ENCODE peak calls at places on chromosome 13, in seven cellular contexts. One of them, this sample, is unnamed.

GRCh38 chr13:95222733-95223018 is 78.6 kb downstream of the ABCC4 start:
- DNase-seq in HCT116: no peak
- DNase-seq in endothelial cell of umbilical vein: no peak
- DNase-seq in mammary epithelial cell: no peak
- DNase-seq in GM23338: no peak
- DNase-seq in PC-3: no peak
- DNase-seq in hepatocyte: no peak
- DNase-seq in this sample: no peak

GRCh38 chr13:75872970-75873369 is 236.8 kb downstream of the LMO7 start:
- DNase-seq in HCT116: no peak
- DNase-seq in endothelial cell of umbilical vein: no peak
- DNase-seq in mammary epithelial cell: no peak
- DNase-seq in GM23338: no peak
- DNase-seq in PC-3: no peak
- DNase-seq in hepatocyte: no peak
- DNase-seq in this sample: no peak

GRCh38 chr13:79491715-79492114 is 10.8 kb downstream of the NDFIP2 start:
- DNase-seq in HCT116: no peak
- DNase-seq in endothelial cell of umbilical vein: no peak
- DNase-seq in mammary epithelial cell: peak; percentile 95
- DNase-seq in GM23338: no peak
- DNase-seq in PC-3: peak; percentile 62
- DNase-seq in hepatocyte: no peak
- DNase-seq in this sample: peak; percentile 65

GRCh38 chr13:42153371-42153770 is 104.9 kb downstream of the DGKH start:
- DNase-seq in HCT116: no peak
- DNase-seq in endothelial cell of umbilical vein: peak; percentile 50
- DNase-seq in mammary epithelial cell: no peak
- DNase-seq in GM23338: no peak
- DNase-seq in PC-3: peak; percentile 47
- DNase-seq in hepatocyte: no peak
- DNase-seq in this sample: no peak

GRCh38 chr13:39107484-39108040 is 69.3 kb downstream of the NHLRC3 start:
- DNase-seq in HCT116: no peak
- DNase-seq in endothelial cell of umbilical vein: no peak
- DNase-seq in mammary epithelial cell: no peak
- DNase-seq in GM23338: no peak
- DNase-seq in PC-3: no peak
- DNase-seq in hepatocyte: no peak
- DNase-seq in this sample: no peak

GRCh38 chr13:44651724-44652123 is 75.6 kb upstream of the TSC22D1 start:
- DNase-seq in HCT116: no peak
- DNase-seq in endothelial cell of umbilical vein: no peak
- DNase-seq in mammary epithelial cell: no peak
- DNase-seq in GM23338: no peak
- DNase-seq in PC-3: no peak
- DNase-seq in hepatocyte: no peak
- DNase-seq in this sample: no peak

GRCh38 chr13:46492946-46493345 is 60.0 kb upstream of the LRCH1 start:
- DNase-seq in HCT116: peak; percentile 32
- DNase-seq in endothelial cell of umbilical vein: peak; percentile 59
- DNase-seq in mammary epithelial cell: peak; percentile 16
- DNase-seq in GM23338: peak; percentile 77
- DNase-seq in PC-3: peak; percentile 66
- DNase-seq in hepatocyte: peak; percentile 70
- DNase-seq in this sample: peak; percentile 8

GRCh38 chr13:54162069-54162468 is 1133.5 kb downstream of the OLFM4 start:
- DNase-seq in HCT116: no peak
- DNase-seq in endothelial cell of umbilical vein: no peak
- DNase-seq in mammary epithelial cell: no peak
- DNase-seq in GM23338: peak; percentile 80
- DNase-seq in PC-3: peak; percentile 5
- DNase-seq in hepatocyte: no peak
- DNase-seq in this sample: no peak

GRCh38 chr13:21671793-21672680 is 1.2 kb downstream of the FGF9 start:
- DNase-seq in HCT116: no peak
- DNase-seq in endothelial cell of umbilical vein: no peak
- DNase-seq in mammary epithelial cell: no peak
- DNase-seq in GM23338: peak; percentile 46
- DNase-seq in PC-3: no peak
- DNase-seq in hepatocyte: no peak
- DNase-seq in this sample: no peak

GRCh38 chr13:112728375-112729126 is 38.7 kb downstream of the ATP11A start:
- DNase-seq in HCT116: no peak
- DNase-seq in endothelial cell of umbilical vein: no peak
- DNase-seq in mammary epithelial cell: no peak
- DNase-seq in GM23338: no peak
- DNase-seq in PC-3: no peak
- DNase-seq in hepatocyte: no peak
- DNase-seq in this sample: no peak

DNA sequence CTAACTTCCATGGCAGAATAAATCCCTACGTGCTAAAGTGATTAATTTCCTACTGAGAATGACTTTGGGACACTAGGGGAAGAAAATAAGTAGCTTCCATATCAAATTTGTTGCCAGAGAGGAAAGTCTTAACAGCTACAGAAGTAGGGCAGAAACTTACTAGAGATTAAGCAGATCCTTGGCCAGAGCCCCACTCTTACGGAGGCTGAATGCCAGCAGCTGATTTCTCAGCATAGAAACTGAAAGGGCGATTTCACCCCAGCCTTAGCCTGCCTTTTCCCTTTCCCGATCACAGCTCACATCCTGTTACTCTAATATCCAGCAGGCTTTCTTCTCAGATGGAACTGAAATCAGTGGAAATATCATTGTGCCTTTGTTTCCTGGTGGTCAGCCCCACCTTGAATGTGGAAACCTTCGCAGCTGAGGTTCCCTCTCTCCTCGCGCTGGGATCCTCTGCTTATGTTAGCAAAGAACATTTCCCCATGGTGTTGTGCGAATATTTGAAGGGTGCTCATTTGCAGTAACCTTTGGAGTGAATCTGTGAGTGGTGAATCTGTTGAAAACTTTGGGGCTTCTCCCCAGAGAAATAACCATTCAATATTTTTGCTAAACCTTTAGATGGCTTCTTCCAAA is 8.4 kb downstream of the FAM124A start:
- DNase-seq in HCT116: no peak
- DNase-seq in endothelial cell of umbilical vein: peak; percentile 87
- DNase-seq in mammary epithelial cell: no peak
- DNase-seq in GM23338: peak; percentile 46
- DNase-seq in PC-3: no peak
- DNase-seq in hepatocyte: peak; percentile 41
- DNase-seq in this sample: no peak
- H3K4me2 ChIP-seq in HCT116: no peak overlapping the region
- H3K4me2 ChIP-seq in endothelial cell of umbilical vein: peak overlapping the region; percentile 94
- H3K4me2 ChIP-seq in mammary epithelial cell: no peak overlapping the region
- H3K4me2 ChIP-seq in GM23338: peak overlapping the region; percentile 10
- H3K4me2 ChIP-seq in PC-3: no peak overlapping the region
- H3K4me2 ChIP-seq in hepatocyte: peak overlapping the region; percentile 51
- H3K4me2 ChIP-seq in this sample: peak overlapping the region; percentile 23

GRCh38 chr13:27958928-27959539 is 10.1 kb downstream of the CDX2 start:
- DNase-seq in HCT116: no peak
- DNase-seq in endothelial cell of umbilical vein: no peak
- DNase-seq in mammary epithelial cell: no peak
- DNase-seq in GM23338: no peak
- DNase-seq in PC-3: no peak
- DNase-seq in hepatocyte: no peak
- DNase-seq in this sample: no peak
- TF ChIP-seq EZH2 in HCT116: no peak
- TF ChIP-seq EZH2 in endothelial cell of umbilical vein: no peak
- TF ChIP-seq EZH2 in mammary epithelial cell: no peak
- TF ChIP-seq EZH2 in GM23338: peak; percentile 61
- TF ChIP-seq EZH2 in PC-3: no peak
- TF ChIP-seq EZH2 in hepatocyte: no peak
- TF ChIP-seq EZH2 in this sample: no peak

GRCh38 chr13:114080739-114081561 is 51.5 kb downstream of the RASA3 start:
- DNase-seq in HCT116: no peak
- DNase-seq in endothelial cell of umbilical vein: no peak
- DNase-seq in mammary epithelial cell: no peak
- DNase-seq in GM23338: no peak
- DNase-seq in PC-3: no peak
- DNase-seq in hepatocyte: no peak
- DNase-seq in this sample: no peak

GRCh38 chr13:114081761-114082681 is 50.4 kb downstream of the RASA3 start:
- DNase-seq in HCT116: no peak
- DNase-seq in endothelial cell of umbilical vein: no peak
- DNase-seq in mammary epithelial cell: no peak
- DNase-seq in GM23338: no peak
- DNase-seq in PC-3: no peak
- DNase-seq in hepatocyte: no peak
- DNase-seq in this sample: no peak

GRCh38 chr13:114077938-114078335 is 54.5 kb downstream of the RASA3 start:
- DNase-seq in HCT116: no peak
- DNase-seq in endothelial cell of umbilical vein: no peak
- DNase-seq in mammary epithelial cell: no peak
- DNase-seq in GM23338: peak; percentile 53
- DNase-seq in PC-3: no peak
- DNase-seq in hepatocyte: peak; percentile 71
- DNase-seq in this sample: peak; percentile 33

GRCh38 chr13:114078501-114079451 is 53.6 kb downstream of the RASA3 start:
- DNase-seq in HCT116: no peak
- DNase-seq in endothelial cell of umbilical vein: no peak
- DNase-seq in mammary epithelial cell: peak; percentile 77
- DNase-seq in GM23338: no peak
- DNase-seq in PC-3: peak; percentile 84
- DNase-seq in hepatocyte: peak; percentile 34
- DNase-seq in this sample: peak; percentile 90

GRCh38 chr13:114079601-114080536 is 52.6 kb downstream of the RASA3 start:
- DNase-seq in HCT116: no peak
- DNase-seq in endothelial cell of umbilical vein: no peak
- DNase-seq in mammary epithelial cell: no peak
- DNase-seq in GM23338: no peak
- DNase-seq in PC-3: no peak
- DNase-seq in hepatocyte: no peak
- DNase-seq in this sample: no peak
- H4K20me1 ChIP-seq in HCT116: no peaks in the 10 kb centered on the region
- H4K20me1 ChIP-seq in endothelial cell of umbilical vein: no peaks in the 10 kb centered on the region
- H4K20me1 ChIP-seq in mammary epithelial cell: no peaks in the 10 kb centered on the region
- H4K20me1 ChIP-seq in GM23338: peaks cover 3% of the 10 kb centered on the region
- H4K20me1 ChIP-seq in PC-3: no peaks in the 10 kb centered on the region
- H4K20me1 ChIP-seq in hepatocyte: no peaks in the 10 kb centered on the region
- H4K20me1 ChIP-seq in this sample: no peaks in the 10 kb centered on the region

GRCh38 chr13:85698236-85698635 is 101.0 kb downstream of the SLITRK6 start:
- DNase-seq in HCT116: no peak
- DNase-seq in endothelial cell of umbilical vein: no peak
- DNase-seq in mammary epithelial cell: peak; percentile 30
- DNase-seq in GM23338: no peak
- DNase-seq in PC-3: no peak
- DNase-seq in hepatocyte: no peak
- DNase-seq in this sample: no peak

GRCh38 chr13:85690368-85690767 is 108.9 kb downstream of the SLITRK6 start:
- DNase-seq in HCT116: no peak
- DNase-seq in endothelial cell of umbilical vein: no peak
- DNase-seq in mammary epithelial cell: no peak
- DNase-seq in GM23338: no peak
- DNase-seq in PC-3: no peak
- DNase-seq in hepatocyte: no peak
- DNase-seq in this sample: no peak

DNA sequence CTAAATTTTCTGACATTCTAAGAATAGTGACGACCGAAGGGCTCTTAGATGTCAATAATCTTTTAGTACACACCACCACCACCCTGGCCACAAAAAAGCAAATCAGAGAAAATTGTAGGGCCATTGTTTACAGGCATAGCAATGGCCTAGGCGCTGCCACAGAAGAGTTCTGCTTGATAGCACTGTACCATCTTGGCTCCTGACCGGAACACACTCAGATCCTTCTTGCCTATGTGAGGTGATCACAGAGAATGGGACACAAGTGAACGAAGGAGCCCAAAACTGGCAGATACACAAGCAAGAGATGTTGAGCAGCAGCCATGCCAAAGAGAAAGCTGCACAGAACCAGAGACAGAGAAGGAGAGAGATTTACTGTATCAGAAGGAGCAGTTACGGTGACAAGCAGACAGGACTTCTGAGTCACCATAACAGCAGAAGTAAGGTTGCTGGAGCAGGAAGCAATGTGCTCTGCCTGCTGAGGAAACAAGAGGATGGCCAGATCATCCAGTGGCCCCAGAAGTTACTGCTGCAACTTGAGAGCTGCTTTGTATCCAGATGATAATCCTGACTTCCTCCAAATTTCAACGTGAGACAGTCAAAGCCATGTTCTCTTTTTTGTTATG is 105.2 kb downstream of the SLITRK6 start:
- DNase-seq in HCT116: no peak
- DNase-seq in endothelial cell of umbilical vein: no peak
- DNase-seq in mammary epithelial cell: no peak
- DNase-seq in GM23338: peak; percentile 14
- DNase-seq in PC-3: peak; percentile 8
- DNase-seq in hepatocyte: peak; percentile 23
- DNase-seq in this sample: no peak
- H3K4me2 ChIP-seq in HCT116: no peak overlapping the region
- H3K4me2 ChIP-seq in endothelial cell of umbilical vein: no peak overlapping the region
- H3K4me2 ChIP-seq in mammary epithelial cell: no peak overlapping the region
- H3K4me2 ChIP-seq in GM23338: no peak overlapping the region
- H3K4me2 ChIP-seq in PC-3: no peak overlapping the region
- H3K4me2 ChIP-seq in hepatocyte: no peak overlapping the region
- H3K4me2 ChIP-seq in this sample: no peak overlapping the region

GRCh38 chr13:27920677-27921420 is 1.0 kb downstream of the PDX1 start:
- DNase-seq in HCT116: no peak
- DNase-seq in endothelial cell of umbilical vein: no peak
- DNase-seq in mammary epithelial cell: peak; percentile 39
- DNase-seq in GM23338: peak; percentile 52
- DNase-seq in PC-3: peak; percentile 26
- DNase-seq in hepatocyte: no peak
- DNase-seq in this sample: no peak
- TF ChIP-seq EZH2 in HCT116: no peak
- TF ChIP-seq EZH2 in endothelial cell of umbilical vein: peak; percentile 44
- TF ChIP-seq EZH2 in mammary epithelial cell: peak; percentile 96
- TF ChIP-seq EZH2 in GM23338: peak; percentile 98
- TF ChIP-seq EZH2 in PC-3: no peak
- TF ChIP-seq EZH2 in hepatocyte: peak; percentile 6
- TF ChIP-seq EZH2 in this sample: no peak

DNA sequence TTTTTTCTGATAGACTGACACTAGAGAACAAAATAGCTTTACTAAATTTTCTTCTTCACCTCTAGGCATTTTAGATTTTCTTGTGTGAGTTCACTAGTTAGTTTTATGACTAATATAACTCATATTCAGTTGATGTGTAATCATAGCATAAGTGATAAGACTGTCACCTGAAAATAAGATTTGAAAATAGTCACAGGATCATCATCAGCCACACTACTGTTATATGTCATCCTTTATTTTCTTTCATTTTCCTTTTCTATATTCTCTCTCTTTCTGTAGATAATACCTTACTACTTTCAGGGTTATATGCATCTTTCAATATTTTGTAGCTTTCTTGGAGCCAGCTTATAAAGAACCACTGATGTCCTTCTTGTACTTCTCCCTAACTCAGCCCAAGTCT is 292.6 kb downstream of the TDRD3 start:
- DNase-seq in HCT116: no peak
- DNase-seq in endothelial cell of umbilical vein: no peak
- DNase-seq in mammary epithelial cell: no peak
- DNase-seq in GM23338: no peak
- DNase-seq in PC-3: no peak
- DNase-seq in hepatocyte: no peak
- DNase-seq in this sample: no peak
- H4K20me1 ChIP-seq in HCT116: no peaks in the 10 kb centered on the region
- H4K20me1 ChIP-seq in endothelial cell of umbilical vein: no peaks in the 10 kb centered on the region
- H4K20me1 ChIP-seq in mammary epithelial cell: no peaks in the 10 kb centered on the region
- H4K20me1 ChIP-seq in GM23338: no peaks in the 10 kb centered on the region
- H4K20me1 ChIP-seq in PC-3: no peaks in the 10 kb centered on the region
- H4K20me1 ChIP-seq in hepatocyte: no peaks in the 10 kb centered on the region
- H4K20me1 ChIP-seq in this sample: no peaks in the 10 kb centered on the region

GRCh38 chr13:100600461-100600860 is 11.9 kb upstream of the GGACT start:
- DNase-seq in HCT116: no peak
- DNase-seq in endothelial cell of umbilical vein: no peak
- DNase-seq in mammary epithelial cell: no peak
- DNase-seq in GM23338: no peak
- DNase-seq in PC-3: no peak
- DNase-seq in hepatocyte: no peak
- DNase-seq in this sample: no peak
- H3K4me2 ChIP-seq in HCT116: no peak overlapping the region
- H3K4me2 ChIP-seq in endothelial cell of umbilical vein: no peak overlapping the region
- H3K4me2 ChIP-seq in mammary epithelial cell: no peak overlapping the region
- H3K4me2 ChIP-seq in GM23338: no peak overlapping the region
- H3K4me2 ChIP-seq in PC-3: no peak overlapping the region
- H3K4me2 ChIP-seq in hepatocyte: no peak overlapping the region
- H3K4me2 ChIP-seq in this sample: no peak overlapping the region

This sample was measured in PC-9.